ENCODE peak calls at places on chromosome 21, in seven cellular contexts. R is pancreas, B is MCF 10A, V is lower lobe of right lung, W is ascending aorta, D is spleen, M is OCI-LY7. G is an unnamed sample.

GRCh38 chr21:32386195-32386870 is 6.5 kb downstream of the URB1 start:
- DNase-seq in R (peak; percentile 27), B (peak; percentile 83), V (no peak), W (no peak), D (peak; percentile 69), M (no peak), G (no peak)

GRCh38 chr21:45278156-45278911 is 9.4 kb downstream of the POFUT2 start:
- DNase-seq in R (no peak), B (no peak), V (peak; percentile 16), W (no peak), D (peak; percentile 46), M (no peak), G (no peak)

GRCh38 chr21:45642122-45642813 is 1.3 kb upstream of the PCBP3 start:
- DNase-seq in R (no peak), B (no peak), V (no peak), W (no peak), D (peak; percentile 92), M (no peak), G (peak; percentile 28)

GRCh38 chr21:29888437-29888836 is 51.4 kb downstream of the GRIK1 start:
- DNase-seq in R (no peak), B (peak; percentile 28), V (no peak), W (no peak), D (no peak), M (no peak), G (no peak)

GRCh38 chr21:38311091-38311490 is 54.3 kb downstream of the KCNJ15 start:
- DNase-seq in R (no peak), B (no peak), V (no peak), W (no peak), D (no peak), M (no peak), G (no peak)

GRCh38 chr21:33070921-33071877 is 1.3 kb downstream of the OLIG1 start:
- DNase-seq in R (no peak), B (no peak), V (no peak), W (no peak), D (peak; percentile 81), M (no peak), G (peak; percentile 44)

GRCh38 chr21:14602418-14602987 is 56.4 kb upstream of the SAMSN1 start:
- DNase-seq in R (no peak), B (peak; percentile 14), V (no peak), W (no peak), D (no peak), M (peak; percentile 8), G (peak; percentile 7)

GRCh38 chr21:32364387-32364786 is 28.4 kb downstream of the URB1 start:
- DNase-seq in R (no peak), B (no peak), V (no peak), W (no peak), D (no peak), M (no peak), G (no peak)

GRCh38 chr21:38965910-38966504 is 160.3 kb downstream of the ETS2 start:
- DNase-seq in R (peak; percentile 82), B (peak; percentile 8), V (peak; percentile 80), W (no peak), D (no peak), M (no peak), G (no peak)

GRCh38 chr21:38323721-38324591 is 67.2 kb downstream of the KCNJ15 start:
- DNase-seq in R (no peak), B (peak; percentile 87), V (no peak), W (no peak), D (no peak), M (no peak), G (no peak)

GRCh38 chr21:26001356-26001755 is 169.2 kb downstream of the APP start:
- DNase-seq in R (no peak), B (no peak), V (no peak), W (no peak), D (no peak), M (peak; percentile 21), G (no peak)
- TF ChIP-seq CTCF in R (no peak), B (no peak), V (no peak), W (no peak), D (no peak), M (peak; percentile 67), G (no peak)

GRCh38 chr21:42164064-42164789 is 54.7 kb upstream of the ABCG1 start:
- DNase-seq in R (peak; percentile 23), B (peak; percentile 65), V (peak; percentile 78), W (no peak), D (peak; percentile 89), M (peak; percentile 87), G (peak; percentile 77)
- TF ChIP-seq CTCF in R (peak; percentile 9), B (peak; percentile 71), V (peak; percentile 68), W (peak; percentile 36), D (peak; percentile 67), M (peak; percentile 99), G (peak; percentile 75)

GRCh38 chr21:36909423-36909822 is 57.0 kb downstream of the HLCS start:
- DNase-seq in R (no peak), B (no peak), V (no peak), W (no peak), D (no peak), M (no peak), G (no peak)

GRCh38 chr21:36904093-36904666 is 62.3 kb downstream of the HLCS start:
- DNase-seq in R (no peak), B (no peak), V (no peak), W (no peak), D (no peak), M (no peak), G (no peak)

GRCh38 chr21:36910581-36911307 is 55.7 kb downstream of the HLCS start:
- DNase-seq in R (no peak), B (peak; percentile 28), V (no peak), W (no peak), D (no peak), M (no peak), G (no peak)

GRCh38 chr21:36909901-36910561 is 56.4 kb downstream of the HLCS start:
- DNase-seq in R (no peak), B (peak; percentile 92), V (no peak), W (no peak), D (no peak), M (no peak), G (no peak)

DNA sequence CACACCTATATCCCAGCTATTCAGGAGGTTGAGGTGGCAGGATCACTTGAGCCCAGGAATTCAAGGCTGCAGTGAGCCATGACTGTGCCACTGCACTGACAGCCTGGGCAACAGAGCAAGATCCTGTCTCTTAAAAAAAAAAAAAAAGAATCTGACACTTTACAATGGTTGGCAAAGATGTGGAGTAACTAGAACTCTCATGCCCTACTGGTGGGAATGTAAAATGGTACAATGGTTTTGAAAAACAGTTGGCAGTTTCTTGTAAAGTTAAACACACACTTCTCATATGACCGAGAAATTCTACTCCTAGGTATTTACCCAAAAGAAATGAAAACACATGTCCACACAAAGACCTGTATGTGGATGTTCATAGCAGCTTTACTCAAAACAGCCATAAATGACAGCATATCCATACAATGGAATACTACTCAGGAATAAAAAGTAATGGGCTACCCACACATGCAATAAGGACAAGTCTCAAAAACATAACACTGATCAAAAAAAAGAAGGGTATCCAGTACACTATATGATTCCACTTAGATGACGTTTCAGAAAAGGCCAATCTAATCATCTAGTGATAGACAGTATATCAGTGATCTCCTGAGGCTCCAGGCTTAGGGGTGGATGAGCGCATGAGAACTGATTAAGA is 58.1 kb downstream of the HLCS start:
- DNase-seq in R (no peak), B (no peak), V (no peak), W (no peak), D (no peak), M (no peak), G (no peak)
- TF ChIP-seq CTCF in R (no peak), B (no peak), V (no peak), W (no peak), D (no peak), M (no peak), G (no peak)

DNA sequence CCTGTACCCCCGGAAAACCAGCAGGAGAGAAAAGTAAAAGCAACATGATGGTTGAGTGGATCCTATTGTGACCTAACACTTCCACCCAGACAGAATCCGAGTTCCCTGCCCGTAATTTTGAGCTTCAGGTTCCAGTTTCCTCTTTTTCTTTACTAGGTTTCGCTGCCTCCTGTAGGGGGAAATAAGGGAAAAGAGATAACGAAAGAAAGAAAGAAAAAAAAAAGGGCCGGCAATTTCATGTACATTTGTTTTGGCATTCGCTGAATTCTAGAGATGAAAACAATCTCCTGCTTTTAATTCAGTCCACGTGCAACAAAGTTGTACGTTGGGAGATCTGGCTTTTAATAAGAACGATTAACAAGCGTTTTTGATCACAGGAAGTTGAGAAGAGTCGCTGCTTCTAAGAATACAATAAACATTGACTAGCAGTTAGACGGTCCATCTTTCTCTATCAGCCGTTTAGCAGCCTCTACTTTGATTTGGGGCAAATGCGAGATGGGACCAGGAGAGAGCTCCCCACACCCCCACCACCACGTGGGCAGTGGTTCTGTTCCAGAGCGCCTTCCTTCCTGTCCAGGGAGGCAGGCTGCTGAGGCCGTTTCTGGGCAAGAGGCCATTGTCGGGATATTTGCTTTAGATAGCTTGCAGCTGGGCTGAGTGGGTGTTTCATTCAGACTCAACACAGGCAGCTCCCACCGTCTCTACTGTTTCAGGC is 155.9 kb upstream of the RUNX1 start:
- DNase-seq in R (peak; percentile 75), B (no peak), V (peak; percentile 71), W (no peak), D (peak; percentile 78), M (peak; percentile 54), G (no peak)
- TF ChIP-seq CTCF in R (no peak), B (no peak), V (peak; percentile 5), W (no peak), D (peak; percentile 12), M (peak; percentile 57), G (no peak)

GRCh38 chr21:28745131-28746055 is 247.3 kb downstream of the LTN1 start:
- DNase-seq in R (peak; percentile 68), B (peak; percentile 84), V (peak; percentile 59), W (no peak), D (peak; percentile 77), M (peak; percentile 79), G (peak; percentile 45)

GRCh38 chr21:28743723-28744122 is 249.0 kb downstream of the LTN1 start:
- DNase-seq in R (no peak), B (no peak), V (no peak), W (no peak), D (no peak), M (no peak), G (no peak)

GRCh38 chr21:28738882-28739281 is 253.8 kb downstream of the LTN1 start:
- DNase-seq in R (no peak), B (no peak), V (no peak), W (no peak), D (no peak), M (no peak), G (no peak)

GRCh38 chr21:28746166-28746565 is 246.5 kb downstream of the LTN1 start:
- DNase-seq in R (no peak), B (no peak), V (no peak), W (no peak), D (no peak), M (no peak), G (no peak)

GRCh38 chr21:28742527-28742926 is 250.2 kb downstream of the LTN1 start:
- DNase-seq in R (no peak), B (peak; percentile 11), V (no peak), W (no peak), D (no peak), M (no peak), G (no peak)
- TF ChIP-seq CTCF in R (no peak), B (peak; percentile 23), V (no peak), W (peak; percentile 51), D (no peak), M (peak; percentile 65), G (no peak)

G was measured in GM13977.